ENCODE peak calls at places on chromosomes 7 and 10, in eight cellular contexts. W is NB4, E is heart left ventricle, J is upper lobe of left lung, P is IMR-90, U is HepG2, B is GM12892, A is transverse colon. K is an unnamed sample.

GRCh38 chr10:481636-482035 is 207.8 kb downstream of the DIP2C start:
- DNase-seq in W (no peak), E (peak), J (no peak), P (no peak), U (no peak), B (no peak), A (no peak), K (no peak)

GRCh38 chr7:151816562-151817314 is 60.2 kb downstream of the PRKAG2 start:
- DNase-seq in W (no peak), E (no peak), J (no peak), P (no peak), U (no peak), B (no peak), A (no peak), K (no peak)

GRCh38 chr7:87206361-87206760 is 13.2 kb downstream of the TMEM243 start:
- DNase-seq in W (no peak), E (no peak), J (no peak), P (peak), U (peak), B (no peak), A (no peak), K (no peak)

GRCh38 chr7:151121380-151122170 is 35.3 kb downstream of the AGAP3 start:
- DNase-seq in W (no peak), E (no peak), J (no peak), P (no peak), U (no peak), B (no peak), A (no peak), K (no peak)

GRCh38 chr10:47384148-47384921 is at the start of gene ZNF488:
- DNase-seq in W (peak), E (peak), J (peak), P (peak), U (peak), B (peak), A (peak), K (peak)

GRCh38 chr10:93541402-93542357 is 24.8 kb upstream of the FFAR4 start:
- DNase-seq in W (peak), E (peak), J (peak), P (peak), U (peak), B (no peak), A (peak), K (peak)

GRCh38 chr7:67738958-67739357 is 742.3 kb downstream of the TYW1 start:
- DNase-seq in W (peak), E (peak), J (no peak), P (no peak), U (no peak), B (no peak), A (no peak), K (peak)

GRCh38 chr10:43370671-43371215 is 693 bp upstream of the FXYD4 start:
- DNase-seq in W (no peak), E (no peak), J (no peak), P (no peak), U (no peak), B (no peak), A (no peak), K (no peak)

GRCh38 chr7:50791921-50792341 is 9.2 kb upstream of the GRB10 start:
- DNase-seq in W (peak), E (no peak), J (no peak), P (peak), U (peak), B (no peak), A (no peak), K (no peak)

GRCh38 chr7:50792342-50793114 is 9.8 kb upstream of the GRB10 start:
- DNase-seq in W (peak), E (peak), J (peak), P (peak), U (no peak), B (no peak), A (peak), K (peak)

GRCh38 chr7:50795253-50795652 is 12.6 kb upstream of the GRB10 start:
- DNase-seq in W (peak), E (no peak), J (no peak), P (no peak), U (no peak), B (no peak), A (no peak), K (no peak)

GRCh38 chr7:50793947-50794570 is 11.4 kb upstream of the GRB10 start:
- DNase-seq in W (no peak), E (no peak), J (no peak), P (no peak), U (no peak), B (no peak), A (no peak), K (no peak)

DNA sequence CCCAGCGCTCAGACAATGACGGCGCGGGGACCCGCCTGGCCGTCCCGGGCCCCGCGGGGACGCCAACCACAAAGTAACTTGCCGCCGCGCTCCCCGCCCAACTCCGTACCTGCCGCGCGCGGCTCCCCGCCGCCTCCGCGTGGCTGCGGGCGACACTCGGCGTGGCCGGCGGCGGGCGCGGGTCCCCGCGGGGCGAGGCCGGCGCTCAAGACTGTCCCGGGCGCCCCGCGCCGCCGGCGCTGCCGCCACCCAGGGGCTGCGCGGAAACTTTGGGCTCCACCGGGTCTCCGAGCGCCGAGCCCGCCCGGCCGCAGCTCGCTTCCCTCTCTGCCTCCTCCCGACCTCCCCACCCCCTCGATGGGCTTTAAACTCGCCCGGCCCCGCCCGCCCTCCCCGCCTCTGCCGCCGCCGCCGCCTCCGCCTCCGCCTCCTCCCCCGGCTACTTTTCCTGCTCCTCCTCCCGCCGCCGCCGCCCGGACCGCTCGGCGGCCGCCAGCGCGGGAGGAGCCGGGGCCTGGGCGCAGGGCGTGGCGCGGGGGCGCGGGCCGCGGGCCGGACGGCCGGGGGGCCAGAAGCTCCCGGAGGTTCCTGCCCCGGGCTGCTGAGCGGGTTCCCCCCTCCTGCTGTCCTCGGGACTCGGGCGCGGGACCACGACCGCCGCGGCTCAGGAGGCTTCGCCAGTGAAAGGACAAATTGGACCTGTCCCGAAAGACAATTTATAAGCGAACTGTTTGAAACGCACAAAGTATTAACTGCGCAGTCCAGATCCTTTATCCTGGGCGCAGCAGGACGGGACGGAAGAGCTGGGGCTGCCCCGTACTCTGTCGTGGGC is 10.6 kb upstream of the GRB10 start:
- DNase-seq in W (peak), E (peak), J (peak), P (peak), U (no peak), B (no peak), A (peak), K (peak)
- TF ChIP-seq POLR2A in W (peak), E (peak), J (no peak), P (no peak), U (no peak), B (no peak), A (no peak), K (peak)

GRCh38 chr7:101129603-101130117 is 2.8 kb downstream of the SERPINE1 start:
- DNase-seq in W (no peak), E (no peak), J (no peak), P (no peak), U (no peak), B (no peak), A (no peak), K (no peak)

GRCh38 chr7:101134399-101134980 is 7.6 kb downstream of the SERPINE1 start:
- DNase-seq in W (peak), E (no peak), J (no peak), P (no peak), U (no peak), B (no peak), A (no peak), K (no peak)

GRCh38 chr7:101137651-101138148 is 10.8 kb downstream of the SERPINE1 start:
- DNase-seq in W (no peak), E (no peak), J (no peak), P (no peak), U (no peak), B (no peak), A (no peak), K (no peak)

GRCh38 chr7:101138149-101138870 is 11.4 kb downstream of the SERPINE1 start:
- DNase-seq in W (peak), E (peak), J (peak), P (peak), U (peak), B (peak), A (peak), K (peak)

GRCh38 chr7:101133621-101134398 is 6.9 kb downstream of the SERPINE1 start:
- DNase-seq in W (peak), E (no peak), J (no peak), P (peak), U (no peak), B (no peak), A (no peak), K (no peak)
- TF ChIP-seq POLR2A in W (no peak), E (no peak), J (no peak), P (peak), U (no peak), B (no peak), A (no peak), K (no peak)

GRCh38 chr7:43758029-43758860 is at the start of gene BLVRA:
- DNase-seq in W (peak), E (peak), J (peak), P (peak), U (peak), B (peak), A (peak), K (peak)
- TF ChIP-seq POLR2A in W (no peak), E (no peak), J (no peak), P (no peak), U (peak), B (peak), A (no peak), K (no peak)

DNA sequence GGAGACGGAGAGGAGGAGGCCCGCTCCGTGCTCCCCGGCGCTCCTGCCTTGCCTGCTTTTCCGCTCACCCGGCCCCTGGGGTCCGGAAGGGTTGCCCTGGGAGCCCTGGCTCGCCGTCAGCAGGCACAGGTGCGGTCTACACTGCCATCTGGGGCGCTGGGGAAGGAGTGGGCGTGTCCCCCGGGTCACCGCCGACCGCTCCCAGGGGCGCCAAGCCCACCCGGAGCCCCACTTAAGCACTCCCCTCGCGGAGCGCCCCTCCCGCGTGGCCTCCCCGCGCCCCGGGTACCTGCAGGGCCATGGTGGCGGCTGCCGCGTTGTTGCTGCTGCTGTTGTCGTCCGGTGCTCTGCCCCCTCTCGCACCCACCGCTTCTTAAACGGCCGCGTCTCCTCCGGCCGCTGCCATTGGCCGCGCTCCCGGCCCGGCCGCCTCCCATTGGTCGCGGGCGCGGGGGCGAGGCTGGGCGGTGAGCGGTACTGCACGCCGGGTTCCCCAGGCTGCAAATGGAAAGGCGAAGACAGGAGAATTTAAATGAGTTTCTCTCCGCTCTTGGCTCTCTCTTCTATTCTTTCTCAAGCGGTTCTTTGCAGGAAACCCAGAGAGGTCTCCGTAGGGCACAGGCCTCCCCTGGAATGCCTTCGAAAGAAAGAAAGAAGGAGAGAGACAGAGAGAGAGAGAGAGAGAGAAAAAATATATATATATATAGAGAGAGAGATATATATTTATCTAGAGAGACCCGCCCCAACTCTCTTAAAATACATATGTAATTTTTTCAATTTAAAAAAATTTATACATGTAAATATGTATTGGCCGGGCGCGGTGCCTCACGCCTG is at the start of gene ACBD7:
- DNase-seq in W (peak), E (peak), J (peak), P (peak), U (peak), B (peak), A (peak), K (peak)
- TF ChIP-seq POLR2A in W (peak), E (no peak), J (no peak), P (no peak), U (peak), B (no peak), A (no peak), K (no peak)

GRCh38 chr7:141551080-141551772 is at the start of gene AGK:
- DNase-seq in W (peak), E (peak), J (peak), P (peak), U (peak), B (peak), A (peak), K (peak)
- TF ChIP-seq POLR2A in W (peak), E (peak), J (no peak), P (peak), U (peak), B (peak), A (peak), K (peak)

DNA sequence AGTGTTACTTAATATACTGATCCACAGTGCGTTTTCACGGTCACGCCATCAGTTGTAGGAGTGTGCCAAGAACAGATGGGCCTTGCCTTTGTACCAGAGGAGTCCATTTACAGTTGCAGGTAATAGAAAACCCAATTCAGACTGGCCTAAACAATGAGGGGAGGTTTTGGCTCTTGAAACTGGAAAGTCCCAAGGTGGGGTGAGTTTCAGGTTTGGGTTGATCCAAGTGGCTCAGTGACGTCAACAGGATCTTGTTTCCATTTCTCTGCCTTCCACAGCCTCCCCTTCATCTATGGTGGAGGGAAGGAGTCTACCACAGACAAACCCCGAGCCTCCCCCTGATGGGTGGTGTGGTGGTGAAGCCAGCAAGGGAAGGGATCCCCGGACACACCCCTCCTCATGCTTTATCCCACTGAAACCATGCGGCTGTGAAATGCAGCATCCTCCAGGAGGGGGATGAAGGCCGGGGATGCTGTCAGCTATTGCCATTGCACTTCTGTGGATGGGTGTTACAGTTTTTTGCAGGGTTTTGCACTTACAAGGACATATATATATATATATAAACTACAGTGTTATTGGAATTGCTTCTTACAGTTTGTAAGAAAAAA is 14.8 kb upstream of the SH2D4B start:
- DNase-seq in W (no peak), E (no peak), J (no peak), P (no peak), U (no peak), B (no peak), A (no peak), K (no peak)
- TF ChIP-seq POLR2A in W (no peak), E (no peak), J (no peak), P (no peak), U (no peak), B (no peak), A (no peak), K (no peak)

GRCh38 chr10:32979041-32979440 is 21.0 kb upstream of the ITGB1 start:
- DNase-seq in W (peak), E (no peak), J (no peak), P (no peak), U (no peak), B (no peak), A (no peak), K (no peak)

GRCh38 chr10:32982293-32982709 is 24.3 kb upstream of the ITGB1 start:
- DNase-seq in W (no peak), E (no peak), J (no peak), P (peak), U (no peak), B (no peak), A (no peak), K (no peak)

GRCh38 chr10:32980558-32981468 is 22.8 kb upstream of the ITGB1 start:
- DNase-seq in W (peak), E (peak), J (peak), P (peak), U (peak), B (no peak), A (peak), K (peak)

GRCh38 chr10:32981760-32982159 is 23.7 kb upstream of the ITGB1 start:
- DNase-seq in W (peak), E (peak), J (no peak), P (peak), U (no peak), B (no peak), A (peak), K (peak)

DNA sequence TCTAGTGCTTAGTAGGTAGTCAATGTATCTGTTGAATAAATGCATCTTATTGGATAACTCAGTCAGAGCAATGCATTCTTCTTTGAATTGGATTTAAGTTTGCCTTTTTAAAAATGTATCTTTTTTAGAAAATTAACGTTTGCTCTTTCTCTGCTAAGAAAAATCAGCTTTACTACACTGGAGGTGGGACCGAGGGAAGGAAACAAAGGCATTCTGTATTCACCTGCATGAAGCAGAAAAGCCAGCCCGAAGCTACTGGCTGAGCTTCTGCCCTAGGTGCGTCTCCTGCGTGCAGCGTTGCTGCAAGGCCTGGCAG is 22.2 kb upstream of the ITGB1 start:
- DNase-seq in W (no peak), E (no peak), J (no peak), P (no peak), U (no peak), B (no peak), A (no peak), K (no peak)
- TF ChIP-seq POLR2A in W (no peak), E (no peak), J (no peak), P (no peak), U (no peak), B (no peak), A (no peak), K (no peak)

GRCh38 chr10:87817873-87818504 is at the start of gene ATAD1:
- DNase-seq in W (peak), E (peak), J (peak), P (peak), U (peak), B (peak), A (peak), K (peak)
- TF ChIP-seq POLR2A in W (peak), E (peak), J (peak), P (peak), U (peak), B (peak), A (peak), K (peak)

DNA sequence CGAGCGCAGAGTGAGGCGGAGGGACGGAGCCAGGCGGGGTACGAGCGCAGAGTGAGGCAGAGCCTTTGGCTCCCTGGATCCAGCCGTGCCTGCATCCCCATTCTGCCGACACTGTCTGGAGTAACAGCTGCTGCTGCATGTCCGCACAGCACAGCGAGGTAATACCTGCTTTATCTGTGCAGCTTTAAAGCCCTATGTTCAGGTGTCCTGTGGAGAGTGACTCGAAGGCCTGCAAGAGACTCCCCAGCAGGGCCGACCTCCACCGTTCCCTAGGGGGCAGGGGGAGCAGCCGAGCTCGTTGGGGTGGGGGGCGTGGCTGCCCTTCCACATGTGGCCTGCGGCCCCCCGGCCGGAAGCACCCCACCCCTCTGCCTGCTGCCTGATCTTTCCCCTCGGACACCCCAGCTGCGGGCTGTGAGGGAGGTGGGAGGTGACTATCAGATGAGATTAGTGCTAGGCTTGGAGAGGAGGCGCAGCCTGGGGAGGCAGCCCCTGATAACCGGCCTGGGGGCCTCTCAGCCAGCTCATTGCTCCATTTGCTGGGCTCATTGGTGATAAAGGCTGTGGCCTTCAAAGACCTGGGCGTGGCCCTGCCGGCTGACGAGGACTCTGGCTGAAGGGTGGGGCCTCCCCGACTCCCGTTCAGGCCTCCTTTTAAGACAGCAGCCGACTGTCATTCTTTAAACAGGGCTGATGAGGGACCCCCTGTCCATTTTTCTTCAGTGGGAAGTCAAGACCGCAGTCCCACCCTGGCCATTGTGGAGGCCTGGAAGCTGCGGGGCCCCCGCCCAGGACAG is 8.0 kb downstream of the VENTX start:
- DNase-seq in W (peak), E (no peak), J (peak), P (no peak), U (peak), B (no peak), A (peak), K (peak)
- TF ChIP-seq POLR2A in W (no peak), E (no peak), J (no peak), P (no peak), U (no peak), B (no peak), A (no peak), K (peak)

DNA sequence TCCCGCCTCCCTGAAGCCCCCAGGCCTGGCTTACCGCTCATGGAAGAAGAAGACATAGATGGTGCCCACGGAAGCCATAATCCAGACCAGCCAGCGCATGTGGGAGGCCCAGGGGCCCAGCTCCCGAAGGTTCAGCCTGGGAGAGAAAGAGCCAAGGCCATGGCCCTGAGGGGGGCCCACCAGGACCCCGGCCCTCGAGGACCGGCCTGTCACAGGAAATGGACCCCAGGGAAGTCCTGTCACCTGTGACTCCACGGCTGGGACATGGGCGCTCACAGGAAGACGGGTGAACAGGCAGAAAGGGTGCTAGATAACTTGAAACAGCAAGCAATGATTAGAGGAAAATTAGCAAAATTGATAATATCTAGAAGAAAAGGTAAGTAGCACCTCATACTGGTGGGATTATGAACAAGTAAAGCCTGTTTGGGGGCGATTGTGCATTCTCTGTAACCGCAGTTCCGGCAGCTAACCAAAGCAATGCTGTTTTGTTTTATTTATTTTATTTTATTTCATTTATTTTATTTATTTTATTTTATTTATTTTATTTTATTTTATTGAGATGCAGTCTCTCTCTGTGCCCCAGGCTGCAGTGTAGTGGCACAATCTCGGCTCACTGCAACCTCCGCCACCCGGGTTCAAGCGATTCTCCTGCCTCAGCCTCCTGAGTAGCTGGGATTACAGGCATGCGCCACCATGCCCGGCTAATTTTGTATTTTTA is 27.8 kb upstream of the RADIL start:
- DNase-seq in W (no peak), E (no peak), J (no peak), P (no peak), U (no peak), B (no peak), A (no peak), K (no peak)
- TF ChIP-seq POLR2A in W (no peak), E (no peak), J (no peak), P (no peak), U (no peak), B (no peak), A (no peak), K (no peak)

K was measured in adrenal gland.